ENCODE peak calls at places on chromosomes 2 and 18, in seven cellular contexts. I is stimulated activated effector memory CD8-positive, alpha-beta T cell treated with anti-CD3 and anti-CD28 coated beads, Interleukin-12 subunit alpha, Interleukin-12 subunit beta, amount 100 ng/mL, for 72 hours; X is WERI-Rb-1; Z is AG09309; J is A172; S is HepG2; Q is hippocampal formation. O is an unnamed sample.
A peak's percentile ranks its signal among the peaks of the same experiment; 100 is the strongest.

GRCh38 chr2:64727013-64727767 is 73.5 kb upstream of the SERTAD2 start:
- DNase-seq in I (no peak), X (no peak), Z (no peak), J (no peak), S (no peak), Q (no peak), O (no peak)

GRCh38 chr2:75571730-75572430 is 11.1 kb upstream of the EVA1A start:
- DNase-seq in I (no peak), X (no peak), Z (no peak), J (no peak), S (no peak), Q (no peak), O (no peak)

GRCh38 chr2:21443494-21444105 is 319.8 kb downstream of the TDRD15 start:
- DNase-seq in I (no peak), X (peak; percentile 70), Z (no peak), J (no peak), S (no peak), Q (no peak), O (no peak)

GRCh38 chr18:59724116-59724515 is 26.9 kb upstream of the CCBE1 start:
- DNase-seq in I (no peak), X (no peak), Z (no peak), J (no peak), S (no peak), Q (no peak), O (no peak)

GRCh38 chr2:174336403-174337336 is 1.9 kb downstream of the SP9 start:
- DNase-seq in I (peak; percentile 45), X (peak; percentile 59), Z (no peak), J (no peak), S (peak; percentile 38), Q (no peak), O (peak; percentile 60)

GRCh38 chr18:44750774-44751173 is 70.1 kb downstream of the SETBP1 start:
- DNase-seq in I (no peak), X (no peak), Z (no peak), J (no peak), S (no peak), Q (no peak), O (no peak)

GRCh38 chr2:225270861-225271260 is 128.6 kb upstream of the NYAP2 start:
- DNase-seq in I (no peak), X (peak; percentile 22), Z (no peak), J (peak; percentile 77), S (no peak), Q (peak; percentile 1), O (no peak)

GRCh38 chr2:111122631-111123421 is 2.1 kb downstream of the BCL2L11 start:
- DNase-seq in I (peak; percentile 25), X (peak; percentile 33), Z (peak; percentile 28), J (peak; percentile 65), S (peak; percentile 75), Q (peak; percentile 67), O (peak; percentile 77)